ENCODE peak calls at places on chromosomes 4 and X, in five cellular contexts. H is lung, R is activated gamma-delta T cell treated with Interleukin-2 at 50 U/mL for 16 hours, B is lung microvascular endothelial cell, G is putamen. N is an unnamed sample.

GRCh38 chr4:31089815-31090214 is 369.6 kb downstream of the PCDH7 start:
- DNase-seq in R (no peak), G (no peak), H (peak), B (peak), N (no peak)

GRCh38 chrX:145817666-145818521 is at the start of gene SLITRK2:
- DNase-seq in B (no peak), R (no peak), H (no peak), G (peak), N (no peak)

GRCh38 chrX:31497086-31497485 is 425.2 kb upstream of the FTHL17 start:
- DNase-seq in B (peak), G (no peak), H (no peak), R (no peak), N (no peak)

GRCh38 chrX:105845661-105846060 is 23.3 kb downstream of the NRK start:
- DNase-seq in R (no peak), G (no peak), B (no peak), H (no peak), N (no peak)

GRCh38 chr4:98166731-98167041 is 23.4 kb upstream of the STPG2 start:
- DNase-seq in R (no peak), H (no peak), G (no peak), B (no peak), N (no peak)

GRCh38 chr4:8913121-8913857 is 41.6 kb upstream of the HMX1 start:
- DNase-seq in H (no peak), R (no peak), B (no peak), G (no peak), N (peak)

GRCh38 chr4:150240011-150240410 is 161.8 kb downstream of the DCLK2 start:
- DNase-seq in R (no peak), B (no peak), G (no peak), H (no peak), N (no peak)

GRCh38 chr4:52059372-52059771 is 8.3 kb downstream of the SPATA18 start:
- DNase-seq in B (peak), R (no peak), H (no peak), G (no peak), N (no peak)

GRCh38 chr4:54566608-54567007 is 91.1 kb upstream of the KIT start:
- DNase-seq in R (no peak), H (no peak), B (no peak), G (no peak), N (no peak)

GRCh38 chr4:165905405-165906027 is 32.5 kb downstream of the TLL1 start:
- DNase-seq in H (no peak), G (no peak), R (no peak), B (peak), N (no peak)

GRCh38 chr4:76447326-76447954 is 12.4 kb downstream of the SHROOM3 start:
- DNase-seq in B (no peak), H (no peak), G (peak), R (no peak), N (no peak)

GRCh38 chrX:82237328-82237727 is 1035.4 kb downstream of the SH3BGRL start:
- DNase-seq in H (no peak), G (no peak), B (no peak), R (no peak), N (no peak)

GRCh38 chr4:143616771-143617170 is 83.7 kb downstream of the FREM3 start:
- DNase-seq in B (no peak), G (no peak), R (no peak), H (no peak), N (no peak)

GRCh38 chr4:186624951-186625350 is 69.6 kb upstream of the MTNR1A start:
- DNase-seq in G (no peak), H (no peak), R (no peak), B (peak), N (no peak)

GRCh38 chr4:122692641-122693520 is 39.6 kb upstream of the BBS12 start:
- DNase-seq in G (no peak), R (no peak), H (no peak), B (no peak), N (no peak)

GRCh38 chrX:82734140-82734539 is 774.0 kb upstream of the POU3F4 start:
- DNase-seq in H (no peak), G (no peak), B (no peak), R (no peak), N (no peak)

GRCh38 chrX:103376118-103376978 is at the start of gene BEX3:
- DNase-seq in H (peak), G (peak), B (peak), R (peak), N (no peak)

GRCh38 chr4:915041-915474 is 17.1 kb downstream of the GAK start:
- DNase-seq in H (no peak), G (no peak), R (no peak), B (no peak), N (no peak)